ENCODE peak calls at places on chromosomes 5 and 9, in four cellular contexts. One of them, this sample, is unnamed.
A peak's percentile ranks its signal among the peaks of the same experiment; 100 is the strongest.

GRCh38 chr5:19987594-19988345 is at the start of gene CDH18:
- DNase-seq in HepG2: no peak
- DNase-seq in H1: peak; percentile 77
- DNase-seq in A549: peak; percentile 22
- DNase-seq in this sample: no peak

GRCh38 chr9:120040896-120041295 is 539.1 kb downstream of the CDK5RAP2 start:
- DNase-seq in A549: no peak
- DNase-seq in H1: no peak
- DNase-seq in HepG2: no peak
- DNase-seq in this sample: no peak

GRCh38 chr9:127114606-127115005 is 7.8 kb downstream of the ANGPTL2 start:
- DNase-seq in H1: no peak
- DNase-seq in HepG2: no peak
- DNase-seq in A549: no peak
- DNase-seq in this sample: no peak

GRCh38 chr5:14264605-14265316 is 121.6 kb downstream of the TRIO start:
- DNase-seq in H1: peak; percentile 93
- DNase-seq in A549: peak; percentile 93
- DNase-seq in HepG2: peak; percentile 78
- DNase-seq in this sample: peak; percentile 94

GRCh38 chr5:142301487-142302035 is 23.3 kb downstream of the SPRY4 start:
- DNase-seq in HepG2: no peak
- DNase-seq in H1: no peak
- DNase-seq in A549: no peak
- DNase-seq in this sample: no peak

GRCh38 chr5:138900281-138900965 is 25.3 kb upstream of the LRRTM2 start:
- DNase-seq in H1: no peak
- DNase-seq in HepG2: no peak
- DNase-seq in A549: no peak
- DNase-seq in this sample: no peak

GRCh38 chr5:138351056-138351455 is 1.4 kb upstream of the KDM3B start:
- DNase-seq in H1: no peak
- DNase-seq in HepG2: no peak
- DNase-seq in A549: no peak
- DNase-seq in this sample: no peak

GRCh38 chr5:57939771-57940170 is 457.2 kb upstream of the ACTBL2 start:
- DNase-seq in A549: no peak
- DNase-seq in H1: no peak
- DNase-seq in HepG2: no peak
- DNase-seq in this sample: no peak

GRCh38 chr5:132010645-132011560 is 555 bp downstream of the ACSL6 start:
- DNase-seq in HepG2: no peak
- DNase-seq in A549: no peak
- DNase-seq in H1: peak; percentile 60
- DNase-seq in this sample: peak; percentile 38

GRCh38 chr9:106588601-106589000 is 274.4 kb upstream of the ZNF462 start:
- DNase-seq in H1: no peak
- DNase-seq in HepG2: no peak
- DNase-seq in A549: no peak
- DNase-seq in this sample: no peak

GRCh38 chr5:953535-954449 is 54.8 kb upstream of the NKD2 start:
- DNase-seq in HepG2: no peak
- DNase-seq in H1: no peak
- DNase-seq in A549: peak; percentile 42
- DNase-seq in this sample: no peak

GRCh38 chr5:135482383-135482933 is 30.3 kb upstream of the TIFAB start:
- DNase-seq in H1: no peak
- DNase-seq in A549: no peak
- DNase-seq in HepG2: peak; percentile 94
- DNase-seq in this sample: peak; percentile 62

GRCh38 chr5:108238936-108239887 is 142.7 kb downstream of the FBXL17 start:
- DNase-seq in H1: no peak
- DNase-seq in A549: no peak
- DNase-seq in HepG2: no peak
- DNase-seq in this sample: no peak

GRCh38 chr5:149904293-149904886 is 40.2 kb downstream of the PDE6A start:
- DNase-seq in A549: no peak
- DNase-seq in HepG2: peak; percentile 51
- DNase-seq in H1: no peak
- DNase-seq in this sample: peak; percentile 36

GRCh38 chr5:149903441-149903840 is 41.2 kb downstream of the PDE6A start:
- DNase-seq in H1: no peak
- DNase-seq in HepG2: no peak
- DNase-seq in A549: no peak
- DNase-seq in this sample: no peak

GRCh38 chr5:149904977-149905376 is 39.6 kb downstream of the PDE6A start:
- DNase-seq in H1: no peak
- DNase-seq in HepG2: no peak
- DNase-seq in A549: no peak
- DNase-seq in this sample: no peak

GRCh38 chr5:149911031-149911430 is 33.6 kb downstream of the PDE6A start:
- DNase-seq in HepG2: no peak
- DNase-seq in H1: no peak
- DNase-seq in A549: no peak
- DNase-seq in this sample: no peak

DNA sequence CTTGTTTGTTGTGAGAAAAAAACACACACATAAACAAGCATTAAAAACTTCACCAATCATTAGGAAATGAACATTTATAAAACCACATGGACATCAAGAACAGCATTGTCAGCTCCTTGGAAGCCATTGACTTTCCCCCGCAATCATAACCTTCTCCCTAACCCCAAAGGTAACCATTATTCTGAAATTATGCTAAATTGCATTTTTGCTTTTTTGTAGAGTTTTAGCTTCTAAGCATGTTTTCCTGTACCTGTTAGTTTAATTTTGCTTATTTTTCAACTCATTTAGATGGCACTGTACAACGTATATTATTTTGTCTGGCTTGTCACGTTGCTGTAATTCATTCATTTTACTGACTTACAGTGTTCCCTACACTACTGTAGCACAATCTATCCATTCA is 36.8 kb downstream of the PDE6A start:
- DNase-seq in HepG2: no peak
- DNase-seq in H1: no peak
- DNase-seq in A549: no peak
- DNase-seq in this sample: no peak
- TF ChIP-seq HDAC2 in HepG2: no peak
- TF ChIP-seq HDAC2 in H1: no peak
- TF ChIP-seq HDAC2 in A549: no peak
- TF ChIP-seq HDAC2 in this sample: no peak

DNA sequence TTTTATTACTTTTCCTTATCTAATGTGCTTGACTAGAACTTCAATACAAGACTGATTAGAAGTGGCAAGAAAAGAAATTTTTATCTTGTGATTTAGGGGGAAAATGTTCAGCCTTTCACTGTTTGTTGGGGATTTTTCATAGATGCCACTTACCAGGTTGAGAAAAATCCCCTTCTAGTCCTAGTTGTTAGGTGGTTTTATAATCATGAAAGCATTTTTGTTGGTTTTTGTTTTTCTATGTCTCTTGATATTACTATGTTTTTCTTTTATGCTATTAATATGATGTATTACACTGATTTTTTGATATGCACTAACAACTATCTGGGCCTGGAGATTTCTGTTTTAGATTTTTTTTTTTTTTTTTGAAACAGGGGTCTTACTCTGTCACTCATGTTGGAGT is 134.0 kb downstream of the PARP8 start:
- DNase-seq in HepG2: no peak
- DNase-seq in A549: no peak
- DNase-seq in H1: no peak
- DNase-seq in this sample: no peak
- TF ChIP-seq RNF2 in HepG2: no peak
- TF ChIP-seq RNF2 in A549: no peak
- TF ChIP-seq RNF2 in H1: no peak
- TF ChIP-seq RNF2 in this sample: no peak

GRCh38 chr9:71729816-71730526 is 38.3 kb downstream of the CEMIP2 start:
- DNase-seq in HepG2: no peak
- DNase-seq in H1: no peak
- DNase-seq in A549: no peak
- DNase-seq in this sample: no peak
- TF ChIP-seq HDAC2 in HepG2: no peak
- TF ChIP-seq HDAC2 in H1: no peak
- TF ChIP-seq HDAC2 in A549: no peak
- TF ChIP-seq HDAC2 in this sample: no peak

GRCh38 chr5:126028336-126028735 is 394.9 kb upstream of the GRAMD2B start:
- DNase-seq in A549: no peak
- DNase-seq in H1: no peak
- DNase-seq in HepG2: no peak
- DNase-seq in this sample: no peak
- TF ChIP-seq RNF2 in A549: no peak
- TF ChIP-seq RNF2 in H1: no peak
- TF ChIP-seq RNF2 in HepG2: no peak
- TF ChIP-seq RNF2 in this sample: no peak